ENCODE peak calls at places on chromosome 14, in seven cellular contexts. R is endodermal cell, Y is IMR-90, E is transverse colon, B is ovary, O is heart right ventricle, G is psoas muscle. Q is an unnamed sample. For H3K4me1, the result is how much of the 10 kb centered on the place peaks cover.

GRCh38 chr14:73942180-73942579 is 7.7 kb downstream of the FAM161B start:
- DNase-seq in R (no peak), Y (no peak), E (no peak), B (no peak), O (no peak), G (no peak), Q (no peak)

GRCh38 chr14:77882631-77883030 is 82.7 kb downstream of the ADCK1 start:
- DNase-seq in R (no peak), Y (no peak), E (no peak), B (no peak), O (no peak), G (peak), Q (no peak)

GRCh38 chr14:23438130-23438893 is 2.9 kb upstream of the MYH7 start:
- DNase-seq in R (peak), Y (no peak), E (no peak), B (no peak), O (peak), G (no peak), Q (no peak)

GRCh38 chr14:90632868-90633267 is 183.4 kb downstream of the TTC7B start:
- DNase-seq in R (no peak), Y (peak), E (no peak), B (no peak), O (no peak), G (no peak), Q (no peak)

GRCh38 chr14:73713804-73714655 is at the start of gene PNMA1:
- DNase-seq in R (peak), Y (peak), E (peak), B (peak), O (peak), G (peak), Q (peak)

GRCh38 chr14:103535081-103535890 is 6.3 kb downstream of the TRMT61A start:
- DNase-seq in R (no peak), Y (no peak), E (no peak), B (no peak), O (peak), G (no peak), Q (no peak)

GRCh38 chr14:24665440-24665991 is 31.5 kb upstream of the GZMB start:
- DNase-seq in R (no peak), Y (no peak), E (no peak), B (no peak), O (no peak), G (no peak), Q (peak)

GRCh38 chr14:59754256-59754655 is 116.3 kb downstream of the RTN1 start:
- DNase-seq in R (no peak), Y (peak), E (no peak), B (no peak), O (no peak), G (no peak), Q (no peak)

GRCh38 chr14:33839193-33840076 is 111.4 kb downstream of the EGLN3 start:
- DNase-seq in R (peak), Y (peak), E (peak), B (peak), O (peak), G (peak), Q (peak)

GRCh38 chr14:91284791-91285548 is 40.5 kb upstream of the GPR68 start:
- DNase-seq in R (no peak), Y (no peak), E (no peak), B (no peak), O (no peak), G (no peak), Q (no peak)

GRCh38 chr14:50530358-50530757 is 2.0 kb downstream of the MAP4K5 start:
- DNase-seq in R (no peak), Y (peak), E (no peak), B (no peak), O (no peak), G (no peak), Q (no peak)

GRCh38 chr14:104968153-104968527 is 10.0 kb downstream of the AHNAK2 start:
- DNase-seq in R (peak), Y (peak), E (peak), B (peak), O (peak), G (peak), Q (no peak)

GRCh38 chr14:62455446-62455845 is 589.8 kb downstream of the KCNH5 start:
- DNase-seq in R (no peak), Y (peak), E (no peak), B (no peak), O (no peak), G (no peak), Q (no peak)

GRCh38 chr14:24332094-24332983 is 2.5 kb downstream of the ADCY4 start:
- DNase-seq in R (peak), Y (peak), E (peak), B (peak), O (peak), G (peak), Q (peak)

GRCh38 chr14:52355526-52355925 is 41.4 kb downstream of the PTGER2 start:
- DNase-seq in R (no peak), Y (peak), E (no peak), B (no peak), O (no peak), G (no peak), Q (no peak)

GRCh38 chr14:44030963-44031362 is 476.1 kb downstream of the FSCB start:
- DNase-seq in R (peak), Y (no peak), E (no peak), B (no peak), O (no peak), G (no peak), Q (no peak)

GRCh38 chr14:95833429-95833828 is 43.2 kb upstream of the TUNAR start:
- DNase-seq in R (no peak), Y (no peak), E (no peak), B (no peak), O (no peak), G (no peak), Q (no peak)

GRCh38 chr14:51652168-51653095 is 722 bp downstream of the FRMD6 start:
- DNase-seq in R (peak), Y (no peak), E (peak), B (peak), O (peak), G (peak), Q (no peak)

GRCh38 chr14:32808574-32809098 is 130.0 kb upstream of the NPAS3 start:
- DNase-seq in R (no peak), Y (no peak), E (no peak), B (no peak), O (no peak), G (no peak), Q (no peak)

GRCh38 chr14:50425816-50426215 is 29.1 kb upstream of the CDKL1 start:
- DNase-seq in R (no peak), Y (peak), E (no peak), B (no peak), O (no peak), G (no peak), Q (no peak)

GRCh38 chr14:95432152-95433093 is 84.0 kb downstream of the SYNE3 start:
- DNase-seq in R (peak), Y (peak), E (peak), B (peak), O (peak), G (peak), Q (no peak)

GRCh38 chr14:77322209-77322902 is 1.5 kb downstream of the GSTZ1 start:
- DNase-seq in R (no peak), Y (no peak), E (no peak), B (no peak), O (no peak), G (no peak), Q (no peak)

GRCh38 chr14:72906879-72907278 is 13.0 kb upstream of the DPF3 start:
- DNase-seq in R (no peak), Y (no peak), E (peak), B (no peak), O (no peak), G (no peak), Q (no peak)

GRCh38 chr14:74062809-74063150 is 21.5 kb downstream of the ALDH6A1 start:
- DNase-seq in R (no peak), Y (peak), E (no peak), B (no peak), O (no peak), G (no peak), Q (no peak)

GRCh38 chr14:55819610-55820304 is 239.8 kb downstream of the KTN1 start:
- DNase-seq in R (no peak), Y (no peak), E (no peak), B (no peak), O (no peak), G (no peak), Q (no peak)

DNA sequence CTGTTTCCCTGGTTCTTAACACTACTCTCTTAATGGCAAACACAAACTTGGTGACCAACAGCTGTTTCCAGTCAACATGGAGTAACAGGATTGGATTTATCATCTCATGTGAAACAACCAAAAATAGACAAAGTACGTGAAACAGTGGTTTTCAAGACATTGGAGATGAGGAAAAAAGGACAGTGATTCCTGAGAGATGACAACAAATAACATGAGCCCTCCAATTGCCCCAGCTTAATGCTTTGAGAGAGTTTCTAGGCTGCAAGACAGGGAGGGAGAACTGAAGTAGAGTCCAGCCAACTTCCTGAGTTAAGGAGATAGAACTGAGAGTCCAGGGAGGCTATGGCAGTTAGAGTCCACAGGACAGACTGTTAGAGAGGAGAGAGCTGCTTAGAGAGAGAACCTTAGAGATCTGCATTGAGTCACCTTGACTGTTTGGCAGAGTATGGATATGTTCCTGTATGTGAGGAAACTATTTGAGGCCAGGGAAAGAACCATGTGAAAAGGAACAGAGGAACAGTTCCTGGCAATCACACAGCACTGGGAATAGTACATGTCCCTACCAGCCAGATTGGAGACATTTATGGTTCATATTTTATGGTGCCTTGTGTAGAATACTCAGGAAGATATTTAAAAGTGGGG is 106.4 kb downstream of the PCNX1 start:
- DNase-seq in R (no peak), Y (peak), E (no peak), B (no peak), O (no peak), G (no peak), Q (no peak)
- H3K27ac ChIP-seq in R (no peak), Y (no peak), E (no peak), B (no peak), O (no peak), G (no peak), Q (no peak)

GRCh38 chr14:31456841-31457664 is at the start of gene DTD2:
- DNase-seq in R (peak), Y (peak), E (peak), B (peak), O (peak), G (peak), Q (peak)
- TF ChIP-seq CTCF in R (no peak), Y (no peak), E (no peak), B (no peak), O (no peak), G (no peak), Q (no peak)

GRCh38 chr14:100641274-100641860 is 54.1 kb upstream of the BEGAIN start:
- DNase-seq in R (no peak), Y (no peak), E (peak), B (no peak), O (no peak), G (no peak), Q (no peak)

GRCh38 chr14:100639280-100639679 is 52.1 kb upstream of the BEGAIN start:
- DNase-seq in R (no peak), Y (no peak), E (no peak), B (no peak), O (no peak), G (no peak), Q (no peak)

GRCh38 chr14:100638211-100638855 is 51.1 kb upstream of the BEGAIN start:
- DNase-seq in R (no peak), Y (no peak), E (no peak), B (no peak), O (no peak), G (no peak), Q (no peak)

GRCh38 chr14:100644383-100644782 is 57.2 kb upstream of the BEGAIN start:
- DNase-seq in R (no peak), Y (no peak), E (no peak), B (no peak), O (no peak), G (no peak), Q (no peak)

GRCh38 chr14:100640481-100641273 is 53.5 kb upstream of the BEGAIN start:
- DNase-seq in R (no peak), Y (peak), E (peak), B (no peak), O (no peak), G (no peak), Q (peak)
- H3K4me1 ChIP-seq in R (under half), Y (under half), E (under half), B (under half), O (under half), G (under half), Q (half or more)

DNA sequence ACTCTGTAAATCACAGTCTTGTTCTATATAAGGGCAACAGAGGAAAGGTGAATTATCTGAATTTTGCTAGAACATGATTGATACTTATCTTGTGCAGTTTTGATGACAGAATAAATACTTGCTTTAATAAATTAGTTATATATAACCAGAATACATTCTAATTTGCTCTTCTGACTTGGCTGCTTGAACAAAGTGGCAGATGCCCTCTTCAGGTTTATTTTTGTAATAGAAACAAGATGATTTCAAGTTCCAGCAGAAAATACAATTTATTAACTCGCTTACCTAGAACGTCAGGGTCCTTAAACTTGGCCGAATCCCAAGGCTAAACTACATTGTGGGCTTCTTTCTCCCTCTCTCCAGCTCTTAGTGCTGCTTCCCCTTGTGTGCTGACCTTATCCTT is 57.6 kb upstream of the SSTR1 start:
- DNase-seq in R (no peak), Y (peak), E (no peak), B (no peak), O (no peak), G (no peak), Q (no peak)
- H3K27ac ChIP-seq in R (no peak), Y (no peak), E (no peak), B (no peak), O (no peak), G (no peak), Q (no peak)

GRCh38 chr14:65813760-65814387 is 401.3 kb downstream of the FUT8 start:
- DNase-seq in R (peak), Y (no peak), E (no peak), B (no peak), O (no peak), G (no peak), Q (no peak)
- TF ChIP-seq CTCF in R (peak), Y (no peak), E (no peak), B (no peak), O (no peak), G (no peak), Q (no peak)

GRCh38 chr14:68168460-68169109 is 349.0 kb downstream of the RAD51B start:
- DNase-seq in R (no peak), Y (no peak), E (no peak), B (no peak), O (no peak), G (no peak), Q (no peak)

GRCh38 chr14:68165274-68165843 is 345.8 kb downstream of the RAD51B start:
- DNase-seq in R (no peak), Y (no peak), E (no peak), B (no peak), O (no peak), G (no peak), Q (no peak)

GRCh38 chr14:68167717-68168087 is 348.1 kb downstream of the RAD51B start:
- DNase-seq in R (no peak), Y (no peak), E (no peak), B (no peak), O (no peak), G (no peak), Q (no peak)

GRCh38 chr14:68164723-68165122 is 345.1 kb downstream of the RAD51B start:
- DNase-seq in R (no peak), Y (no peak), E (no peak), B (no peak), O (no peak), G (no peak), Q (no peak)

DNA sequence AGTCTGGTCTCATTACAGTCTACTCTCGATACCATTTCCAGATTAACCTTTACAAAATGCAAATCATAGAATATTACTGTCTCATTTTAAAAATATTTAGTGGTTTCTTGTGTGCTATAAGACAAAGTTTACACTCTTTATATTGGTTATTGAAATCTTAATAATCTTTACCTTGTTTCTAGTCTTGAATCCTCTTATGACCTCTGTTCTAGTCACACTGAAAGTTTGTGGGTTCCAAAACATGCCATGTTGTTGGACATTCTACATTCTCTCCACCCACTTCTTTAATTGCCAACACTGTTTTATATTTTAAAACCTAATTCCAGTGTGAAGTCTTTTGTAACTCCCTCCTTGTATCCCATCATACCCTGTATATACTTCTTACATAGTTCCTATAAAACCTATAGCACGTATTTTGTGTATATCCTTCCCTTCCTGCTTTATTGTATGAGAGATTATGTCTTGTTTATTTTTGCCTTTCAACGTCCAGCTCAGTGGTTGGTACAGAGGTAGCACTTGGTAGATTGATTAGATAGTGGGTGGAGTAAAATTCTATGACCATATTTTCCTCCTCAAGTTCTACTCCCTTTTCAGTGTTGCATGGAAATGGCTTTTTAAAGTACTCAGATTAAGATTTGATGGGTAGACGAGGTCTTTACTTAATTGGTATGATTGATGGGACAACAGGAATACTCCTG is 347.6 kb downstream of the RAD51B start:
- DNase-seq in R (no peak), Y (no peak), E (no peak), B (no peak), O (no peak), G (no peak), Q (no peak)
- H3K4me1 ChIP-seq in R (under half), Y (under half), E (half or more), B (under half), O (under half), G (under half), Q (under half)

GRCh38 chr14:65170318-65170717 is 68.0 kb upstream of the MAX start:
- DNase-seq in R (no peak), Y (no peak), E (no peak), B (no peak), O (no peak), G (no peak), Q (no peak)

GRCh38 chr14:65167072-65167645 is 64.8 kb upstream of the MAX start:
- DNase-seq in R (no peak), Y (no peak), E (no peak), B (no peak), O (no peak), G (no peak), Q (no peak)

GRCh38 chr14:65169351-65169750 is 67.0 kb upstream of the MAX start:
- DNase-seq in R (no peak), Y (peak), E (no peak), B (no peak), O (no peak), G (no peak), Q (no peak)

GRCh38 chr14:65170768-65171251 is 68.5 kb upstream of the MAX start:
- DNase-seq in R (peak), Y (peak), E (peak), B (no peak), O (no peak), G (no peak), Q (peak)

GRCh38 chr14:65168840-65169239 is 66.5 kb upstream of the MAX start:
- DNase-seq in R (no peak), Y (no peak), E (no peak), B (no peak), O (no peak), G (no peak), Q (no peak)
- H3K27ac ChIP-seq in R (no peak), Y (no peak), E (no peak), B (no peak), O (peak), G (no peak), Q (no peak)

GRCh38 chr14:65332141-65332871 is 80.2 kb upstream of the FUT8 start:
- DNase-seq in R (no peak), Y (no peak), E (no peak), B (no peak), O (no peak), G (no peak), Q (no peak)

GRCh38 chr14:65333926-65334687 is 78.4 kb upstream of the FUT8 start:
- DNase-seq in R (peak), Y (peak), E (peak), B (no peak), O (peak), G (peak), Q (no peak)

GRCh38 chr14:65334765-65335411 is 77.6 kb upstream of the FUT8 start:
- DNase-seq in R (peak), Y (no peak), E (peak), B (no peak), O (no peak), G (no peak), Q (no peak)

GRCh38 chr14:65335548-65335947 is 77.0 kb upstream of the FUT8 start:
- DNase-seq in R (no peak), Y (no peak), E (peak), B (no peak), O (no peak), G (no peak), Q (no peak)

GRCh38 chr14:65336191-65336591 is 76.3 kb upstream of the FUT8 start:
- DNase-seq in R (no peak), Y (peak), E (no peak), B (no peak), O (no peak), G (no peak), Q (no peak)
- TF ChIP-seq CTCF in R (no peak), Y (no peak), E (no peak), B (no peak), O (no peak), G (no peak), Q (no peak)

DNA sequence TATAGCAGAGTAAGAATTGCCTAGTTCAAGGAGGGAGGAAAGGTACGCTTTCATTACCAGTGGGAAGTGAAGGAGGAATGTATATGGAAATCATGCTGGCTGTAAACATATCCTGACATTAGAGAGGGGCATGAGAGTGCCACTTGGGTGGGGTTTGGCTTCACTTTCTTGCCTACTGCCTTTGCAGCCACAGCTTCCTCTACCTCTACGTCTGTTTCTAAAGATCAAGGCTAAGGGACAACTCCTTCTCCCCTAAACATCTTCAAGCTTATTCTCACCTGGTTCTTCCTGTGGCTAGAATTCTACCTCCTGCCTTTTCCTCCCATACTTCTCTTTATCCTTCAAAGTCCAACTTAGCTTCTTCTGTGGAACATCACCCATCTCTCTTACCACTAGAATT is 58.0 kb downstream of the SUSD6 start:
- DNase-seq in R (no peak), Y (no peak), E (no peak), B (no peak), O (no peak), G (no peak), Q (no peak)
- H3K4me1 ChIP-seq in R (under half), Y (under half), E (half or more), B (under half), O (half or more), G (half or more), Q (half or more)

Q was measured in CD8-positive, alpha-beta T cell.